ENCODE peak calls at places on chromosomes 1 and 21, in seven cellular contexts. One of them, this sample, is unnamed.
A peak's percentile ranks its signal among the peaks of the same experiment; 100 is the strongest.

GRCh38 chr1:235342471-235342870 is 14.1 kb downstream of the GGPS1 start:
- DNase-seq in heart right ventricle: no peak
- DNase-seq in activated naive CD8-positive, alpha-beta T cell treated with anti-CD3 and anti-CD28 coated beads for 36 hours: no peak
- DNase-seq in HT1080: no peak
- DNase-seq in mesothelial cell of epicardium: no peak
- DNase-seq in foreskin fibroblast: no peak
- DNase-seq in stimulated activated CD4-positive, alpha-beta T cell treated with anti-CD3 and anti-CD28 coated beads, Interleukin-1b, Interleukin-23, amount 100 ng/mL, for 1 hour: no peak
- DNase-seq in this sample: no peak

GRCh38 chr1:208781391-208782035 is 537.3 kb upstream of the PLXNA2 start:
- DNase-seq in stimulated activated CD4-positive, alpha-beta T cell treated with anti-CD3 and anti-CD28 coated beads, Interleukin-1b, Interleukin-23, amount 100 ng/mL, for 1 hour: no peak
- DNase-seq in activated naive CD8-positive, alpha-beta T cell treated with anti-CD3 and anti-CD28 coated beads for 36 hours: no peak
- DNase-seq in foreskin fibroblast: no peak
- DNase-seq in mesothelial cell of epicardium: no peak
- DNase-seq in HT1080: no peak
- DNase-seq in heart right ventricle: no peak
- DNase-seq in this sample: no peak

GRCh38 chr1:230299148-230300006 is 126.8 kb downstream of the PGBD5 start:
- DNase-seq in heart right ventricle: no peak
- DNase-seq in activated naive CD8-positive, alpha-beta T cell treated with anti-CD3 and anti-CD28 coated beads for 36 hours: no peak
- DNase-seq in stimulated activated CD4-positive, alpha-beta T cell treated with anti-CD3 and anti-CD28 coated beads, Interleukin-1b, Interleukin-23, amount 100 ng/mL, for 1 hour: no peak
- DNase-seq in foreskin fibroblast: peak; percentile 33
- DNase-seq in mesothelial cell of epicardium: no peak
- DNase-seq in HT1080: no peak
- DNase-seq in this sample: no peak

GRCh38 chr1:19682257-19682656 is 17.6 kb downstream of the HTR6 start:
- DNase-seq in mesothelial cell of epicardium: no peak
- DNase-seq in HT1080: peak; percentile 76
- DNase-seq in stimulated activated CD4-positive, alpha-beta T cell treated with anti-CD3 and anti-CD28 coated beads, Interleukin-1b, Interleukin-23, amount 100 ng/mL, for 1 hour: no peak
- DNase-seq in activated naive CD8-positive, alpha-beta T cell treated with anti-CD3 and anti-CD28 coated beads for 36 hours: no peak
- DNase-seq in heart right ventricle: no peak
- DNase-seq in foreskin fibroblast: peak; percentile 93
- DNase-seq in this sample: no peak

GRCh38 chr1:115666206-115666605 is 24.4 kb downstream of the VANGL1 start:
- DNase-seq in stimulated activated CD4-positive, alpha-beta T cell treated with anti-CD3 and anti-CD28 coated beads, Interleukin-1b, Interleukin-23, amount 100 ng/mL, for 1 hour: no peak
- DNase-seq in activated naive CD8-positive, alpha-beta T cell treated with anti-CD3 and anti-CD28 coated beads for 36 hours: no peak
- DNase-seq in mesothelial cell of epicardium: no peak
- DNase-seq in HT1080: no peak
- DNase-seq in heart right ventricle: no peak
- DNase-seq in foreskin fibroblast: no peak
- DNase-seq in this sample: no peak

GRCh38 chr1:154869351-154870116 is 547 bp downstream of the KCNN3 start:
- DNase-seq in stimulated activated CD4-positive, alpha-beta T cell treated with anti-CD3 and anti-CD28 coated beads, Interleukin-1b, Interleukin-23, amount 100 ng/mL, for 1 hour: no peak
- DNase-seq in foreskin fibroblast: peak; percentile 45
- DNase-seq in heart right ventricle: peak; percentile 64
- DNase-seq in HT1080: no peak
- DNase-seq in mesothelial cell of epicardium: no peak
- DNase-seq in activated naive CD8-positive, alpha-beta T cell treated with anti-CD3 and anti-CD28 coated beads for 36 hours: no peak
- DNase-seq in this sample: peak; percentile 74

GRCh38 chr1:115255154-115255553 is 82.9 kb downstream of the NGF start:
- DNase-seq in stimulated activated CD4-positive, alpha-beta T cell treated with anti-CD3 and anti-CD28 coated beads, Interleukin-1b, Interleukin-23, amount 100 ng/mL, for 1 hour: no peak
- DNase-seq in mesothelial cell of epicardium: no peak
- DNase-seq in foreskin fibroblast: peak; percentile 71
- DNase-seq in activated naive CD8-positive, alpha-beta T cell treated with anti-CD3 and anti-CD28 coated beads for 36 hours: no peak
- DNase-seq in HT1080: no peak
- DNase-seq in heart right ventricle: no peak
- DNase-seq in this sample: no peak

GRCh38 chr21:34077888-34078287 is 4.5 kb downstream of the MRPS6 start:
- DNase-seq in HT1080: no peak
- DNase-seq in mesothelial cell of epicardium: no peak
- DNase-seq in stimulated activated CD4-positive, alpha-beta T cell treated with anti-CD3 and anti-CD28 coated beads, Interleukin-1b, Interleukin-23, amount 100 ng/mL, for 1 hour: no peak
- DNase-seq in heart right ventricle: no peak
- DNase-seq in foreskin fibroblast: no peak
- DNase-seq in activated naive CD8-positive, alpha-beta T cell treated with anti-CD3 and anti-CD28 coated beads for 36 hours: no peak
- DNase-seq in this sample: no peak

GRCh38 chr1:234621657-234622335 is 11.8 kb upstream of the IRF2BP2 start:
- DNase-seq in heart right ventricle: no peak
- DNase-seq in foreskin fibroblast: peak; percentile 82
- DNase-seq in mesothelial cell of epicardium: peak; percentile 66
- DNase-seq in activated naive CD8-positive, alpha-beta T cell treated with anti-CD3 and anti-CD28 coated beads for 36 hours: no peak
- DNase-seq in HT1080: peak; percentile 33
- DNase-seq in stimulated activated CD4-positive, alpha-beta T cell treated with anti-CD3 and anti-CD28 coated beads, Interleukin-1b, Interleukin-23, amount 100 ng/mL, for 1 hour: no peak
- DNase-seq in this sample: no peak

GRCh38 chr1:156657161-156657970 is 15.4 kb downstream of the BCAN start:
- DNase-seq in activated naive CD8-positive, alpha-beta T cell treated with anti-CD3 and anti-CD28 coated beads for 36 hours: peak; percentile 74
- DNase-seq in heart right ventricle: peak; percentile 86
- DNase-seq in foreskin fibroblast: peak; percentile 87
- DNase-seq in stimulated activated CD4-positive, alpha-beta T cell treated with anti-CD3 and anti-CD28 coated beads, Interleukin-1b, Interleukin-23, amount 100 ng/mL, for 1 hour: peak; percentile 53
- DNase-seq in mesothelial cell of epicardium: peak; percentile 84
- DNase-seq in HT1080: peak; percentile 44
- DNase-seq in this sample: peak; percentile 89

GRCh38 chr1:157274698-157275534 is 136.7 kb upstream of the ETV3 start:
- DNase-seq in activated naive CD8-positive, alpha-beta T cell treated with anti-CD3 and anti-CD28 coated beads for 36 hours: no peak
- DNase-seq in mesothelial cell of epicardium: no peak
- DNase-seq in HT1080: peak; percentile 66
- DNase-seq in heart right ventricle: no peak
- DNase-seq in foreskin fibroblast: peak; percentile 65
- DNase-seq in stimulated activated CD4-positive, alpha-beta T cell treated with anti-CD3 and anti-CD28 coated beads, Interleukin-1b, Interleukin-23, amount 100 ng/mL, for 1 hour: no peak
- DNase-seq in this sample: no peak

GRCh38 chr1:83883979-83884378 is 115.0 kb downstream of the TTLL7 start:
- DNase-seq in mesothelial cell of epicardium: no peak
- DNase-seq in heart right ventricle: no peak
- DNase-seq in stimulated activated CD4-positive, alpha-beta T cell treated with anti-CD3 and anti-CD28 coated beads, Interleukin-1b, Interleukin-23, amount 100 ng/mL, for 1 hour: no peak
- DNase-seq in activated naive CD8-positive, alpha-beta T cell treated with anti-CD3 and anti-CD28 coated beads for 36 hours: no peak
- DNase-seq in HT1080: no peak
- DNase-seq in foreskin fibroblast: no peak
- DNase-seq in this sample: no peak

GRCh38 chr1:98045211-98046030 is 124.6 kb upstream of the DPYD start:
- DNase-seq in mesothelial cell of epicardium: no peak
- DNase-seq in activated naive CD8-positive, alpha-beta T cell treated with anti-CD3 and anti-CD28 coated beads for 36 hours: no peak
- DNase-seq in HT1080: no peak
- DNase-seq in stimulated activated CD4-positive, alpha-beta T cell treated with anti-CD3 and anti-CD28 coated beads, Interleukin-1b, Interleukin-23, amount 100 ng/mL, for 1 hour: no peak
- DNase-seq in heart right ventricle: peak; percentile 10
- DNase-seq in foreskin fibroblast: peak; percentile 71
- DNase-seq in this sample: no peak

This sample was measured in tibial artery.